ENCODE peak calls at places on chromosomes 7 and 10, in seven cellular contexts. F is lower lobe of right lung; I is ovary; X is mammary epithelial cell; A is left ventricle myocardium inferior; J is CD8-positive, alpha-beta memory T cell; E is HCT116. W is an unnamed sample.

GRCh38 chr10:64182671-64183070 is 661.5 kb downstream of the REEP3 start:
- DNase-seq in F (no peak), I (no peak), X (no peak), A (no peak), J (no peak), E (no peak), W (no peak)

GRCh38 chr7:41940760-41941343 is 238.0 kb upstream of the INHBA start:
- DNase-seq in F (peak; percentile 60), I (peak; percentile 65), X (peak; percentile 71), A (peak; percentile 53), J (peak; percentile 33), E (peak; percentile 32), W (peak; percentile 89)

GRCh38 chr10:3616880-3617279 is 168.1 kb downstream of the KLF6 start:
- DNase-seq in F (no peak), I (no peak), X (no peak), A (no peak), J (no peak), E (no peak), W (no peak)

GRCh38 chr10:28929942-28930341 is 252.6 kb downstream of the BAMBI start:
- DNase-seq in F (no peak), I (no peak), X (no peak), A (no peak), J (no peak), E (no peak), W (no peak)

GRCh38 chr7:5248201-5248885 is 34.4 kb upstream of the SLC29A4 start:
- DNase-seq in F (no peak), I (peak; percentile 92), X (no peak), A (peak; percentile 69), J (no peak), E (no peak), W (no peak)

GRCh38 chr10:69938541-69938991 is 114.1 kb upstream of the MACROH2A2 start:
- DNase-seq in F (no peak), I (no peak), X (no peak), A (no peak), J (no peak), E (no peak), W (no peak)

GRCh38 chr10:75179657-75180177 is 30.9 kb upstream of the VDAC2 start:
- DNase-seq in F (no peak), I (no peak), X (no peak), A (no peak), J (no peak), E (no peak), W (peak; percentile 22)

GRCh38 chr7:39394105-39394504 is 172.1 kb upstream of the YAE1 start:
- DNase-seq in F (no peak), I (no peak), X (no peak), A (no peak), J (no peak), E (no peak), W (no peak)

GRCh38 chr7:96349572-96349971 is 27.7 kb upstream of the SLC25A13 start:
- DNase-seq in F (no peak), I (no peak), X (peak; percentile 14), A (peak; percentile 25), J (no peak), E (no peak), W (no peak)

GRCh38 chr10:100568937-100569336 is 33.2 kb downstream of the HIF1AN start:
- DNase-seq in F (no peak), I (no peak), X (no peak), A (no peak), J (no peak), E (no peak), W (no peak)

GRCh38 chr10:48505394-48506112 is 99.3 kb downstream of the ARHGAP22 start:
- DNase-seq in F (no peak), I (peak; percentile 5), X (no peak), A (no peak), J (no peak), E (no peak), W (no peak)

GRCh38 chr7:120089968-120090367 is 183.0 kb upstream of the KCND2 start:
- DNase-seq in F (no peak), I (no peak), X (no peak), A (no peak), J (no peak), E (peak; percentile 2), W (peak; percentile 56)

GRCh38 chr10:128064615-128065580 is 61.3 kb downstream of the MKI67 start:
- DNase-seq in F (peak; percentile 82), I (no peak), X (peak; percentile 97), A (peak; percentile 70), J (peak; percentile 68), E (no peak), W (peak; percentile 42)

GRCh38 chr10:923844-924523 is 7.5 kb downstream of the LARP4B start:
- DNase-seq in F (no peak), I (no peak), X (no peak), A (no peak), J (no peak), E (no peak), W (no peak)

GRCh38 chr7:1695800-1696454 is 25.9 kb downstream of the ELFN1 start:
- DNase-seq in F (no peak), I (no peak), X (no peak), A (no peak), J (no peak), E (no peak), W (no peak)

GRCh38 chr7:31933481-31933880 is 136.7 kb downstream of the PDE1C start:
- DNase-seq in F (no peak), I (no peak), X (no peak), A (no peak), J (no peak), E (no peak), W (peak; percentile 27)

GRCh38 chr7:31937982-31938381 is 132.2 kb downstream of the PDE1C start:
- DNase-seq in F (no peak), I (no peak), X (no peak), A (no peak), J (no peak), E (no peak), W (no peak)

GRCh38 chr7:31935115-31935514 is 135.1 kb downstream of the PDE1C start:
- DNase-seq in F (no peak), I (no peak), X (no peak), A (no peak), J (no peak), E (no peak), W (peak; percentile 70)

GRCh38 chr7:31934551-31934950 is 135.7 kb downstream of the PDE1C start:
- DNase-seq in F (no peak), I (no peak), X (no peak), A (no peak), J (no peak), E (no peak), W (peak; percentile 36)

DNA sequence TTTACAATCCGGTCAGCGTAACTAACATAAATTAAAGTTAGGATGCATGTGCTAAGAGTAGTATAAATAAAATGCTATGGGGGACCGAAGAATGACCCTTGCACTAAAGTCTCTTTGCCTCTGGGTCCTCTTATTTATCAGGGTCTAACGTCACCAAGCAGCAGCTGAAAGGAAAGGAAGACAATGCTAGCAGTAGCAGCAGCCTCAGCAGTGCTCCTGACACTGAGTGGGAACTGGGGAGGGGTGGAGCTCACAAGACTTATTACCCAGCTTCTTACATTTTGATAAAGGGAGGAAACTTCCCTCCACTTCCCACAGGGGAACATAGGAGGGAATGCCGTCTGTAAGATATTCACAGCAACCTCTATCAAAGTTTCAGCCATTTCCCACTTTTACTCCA is 134.5 kb downstream of the PDE1C start:
- DNase-seq in F (no peak), I (no peak), X (no peak), A (no peak), J (no peak), E (no peak), W (no peak)
- H3K4me1 ChIP-seq in F (no peaks in the 10 kb centered on the region), I (no peaks in the 10 kb centered on the region), X (peaks cover 70% of the 10 kb centered on the region), A (peaks cover 66% of the 10 kb centered on the region), J (no peaks in the 10 kb centered on the region), E (no peaks in the 10 kb centered on the region), W (peaks cover 52% of the 10 kb centered on the region)

DNA sequence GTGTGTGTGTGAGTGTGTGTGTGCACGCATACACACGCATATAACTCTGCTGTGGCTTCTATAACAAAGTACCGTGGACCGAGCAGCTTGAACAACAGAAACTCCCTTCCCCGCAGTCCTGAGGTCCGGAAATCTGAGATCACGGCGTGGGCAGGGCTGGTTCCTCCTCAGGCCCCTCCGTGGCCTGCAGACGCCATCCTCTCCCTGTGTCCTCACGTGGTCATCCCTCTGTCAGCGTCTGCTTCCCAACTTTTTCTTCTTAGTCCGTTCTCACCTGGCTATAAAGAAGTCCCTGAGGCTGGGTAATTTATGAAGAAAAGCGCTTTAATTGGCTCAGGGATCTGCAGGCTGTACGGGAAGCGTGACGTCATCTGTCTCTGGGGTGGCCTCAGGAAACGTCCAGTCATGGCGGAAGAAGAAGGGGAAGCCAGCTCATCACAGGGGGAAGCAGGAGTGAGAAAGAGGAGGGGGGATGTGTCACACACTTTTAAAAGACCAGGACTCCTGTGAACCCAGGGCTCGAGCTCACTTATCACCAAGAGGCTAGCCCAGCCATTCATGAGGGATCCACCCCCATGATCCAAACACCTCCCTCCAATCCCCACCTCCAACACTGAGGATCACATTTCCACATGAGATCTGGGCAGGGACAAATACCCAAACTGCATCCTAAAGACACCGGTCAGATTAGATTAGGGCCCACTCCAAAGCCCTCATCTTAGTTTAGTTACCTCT is 91.2 kb upstream of the INSIG1 start:
- DNase-seq in F (peak; percentile 81), I (no peak), X (no peak), A (peak; percentile 54), J (no peak), E (no peak), W (peak; percentile 29)
- H3K4me3 ChIP-seq in F (peak overlapping the region; percentile 37), I (no peak overlapping the region), X (no peak overlapping the region), A (peak overlapping the region; percentile 58), J (peak overlapping the region; percentile 70), E (no peak overlapping the region), W (peak overlapping the region; percentile 85)

GRCh38 chr7:136016649-136017395 is 39.7 kb upstream of the MTPN start:
- DNase-seq in F (no peak), I (no peak), X (peak; percentile 9), A (no peak), J (no peak), E (no peak), W (no peak)

GRCh38 chr7:136018104-136018503 is 40.9 kb upstream of the MTPN start:
- DNase-seq in F (no peak), I (no peak), X (peak; percentile 20), A (no peak), J (no peak), E (no peak), W (peak; percentile 59)

GRCh38 chr7:136015638-136016037 is 38.5 kb upstream of the MTPN start:
- DNase-seq in F (no peak), I (no peak), X (no peak), A (no peak), J (no peak), E (no peak), W (no peak)

GRCh38 chr7:136012238-136012637 is 35.1 kb upstream of the MTPN start:
- DNase-seq in F (no peak), I (no peak), X (no peak), A (no peak), J (no peak), E (no peak), W (no peak)

DNA sequence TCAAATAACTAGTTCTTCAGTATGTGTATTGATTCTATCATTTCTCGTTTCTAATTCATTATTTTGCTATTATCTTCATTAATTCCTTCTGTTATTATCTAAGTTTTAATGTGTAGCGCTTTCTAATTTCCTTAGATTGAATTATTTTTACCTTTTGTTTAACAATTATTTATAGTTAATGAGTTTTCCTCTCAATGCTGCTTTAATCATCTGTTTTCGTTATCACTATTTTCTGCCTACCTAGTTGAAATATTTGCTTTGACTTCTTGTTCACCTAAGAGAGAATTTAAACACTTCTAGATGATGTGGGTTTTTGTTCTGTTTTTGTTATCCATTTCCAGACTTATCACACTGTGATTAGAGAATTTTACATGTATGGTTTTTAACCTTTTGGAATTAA is 37.5 kb upstream of the MTPN start:
- DNase-seq in F (no peak), I (no peak), X (no peak), A (no peak), J (no peak), E (no peak), W (no peak)
- H3K27me3 ChIP-seq in F (no peaks in the 10 kb centered on the region), I (no peaks in the 10 kb centered on the region), X (no peaks in the 10 kb centered on the region), A (no peaks in the 10 kb centered on the region), J (no peaks in the 10 kb centered on the region), E (peaks cover 42% of the 10 kb centered on the region), W (no peaks in the 10 kb centered on the region)

GRCh38 chr7:13986208-13986607 is 3.3 kb downstream of the ETV1 start:
- DNase-seq in F (no peak), I (no peak), X (no peak), A (no peak), J (no peak), E (no peak), W (no peak)
- H3K4me1 ChIP-seq in F (peaks cover 1% of the 10 kb centered on the region), I (no peaks in the 10 kb centered on the region), X (peaks cover 16% of the 10 kb centered on the region), A (peaks cover 63% of the 10 kb centered on the region), J (peaks cover 9% of the 10 kb centered on the region), E (peaks cover 9% of the 10 kb centered on the region), W (peaks cover 31% of the 10 kb centered on the region)